ENCODE peak calls at places on chromosome 22, in six cellular contexts. One of them, this sample, is unnamed.

GRCh38 chr22:46561435-46561905 is 24.1 kb upstream of the CELSR1 start:
- DNase-seq in CD4-positive, alpha-beta memory T cell: no peak
- DNase-seq in hepatocyte: no peak
- DNase-seq in GM20000: peak
- DNase-seq in OCI-M1: peak
- DNase-seq in AG10803: no peak
- DNase-seq in this sample: no peak

GRCh38 chr22:23387827-23388491 is 192.1 kb downstream of the IGLL1 start:
- DNase-seq in CD4-positive, alpha-beta memory T cell: no peak
- DNase-seq in hepatocyte: no peak
- DNase-seq in GM20000: no peak
- DNase-seq in OCI-M1: no peak
- DNase-seq in AG10803: no peak
- DNase-seq in this sample: no peak

GRCh38 chr22:29773233-29773632 is 6.1 kb downstream of the UQCR10 start:
- DNase-seq in CD4-positive, alpha-beta memory T cell: no peak
- DNase-seq in hepatocyte: peak
- DNase-seq in GM20000: no peak
- DNase-seq in OCI-M1: no peak
- DNase-seq in AG10803: peak
- DNase-seq in this sample: no peak

GRCh38 chr22:29054251-29054767 is 7.3 kb downstream of the C22orf31 start:
- DNase-seq in CD4-positive, alpha-beta memory T cell: no peak
- DNase-seq in hepatocyte: no peak
- DNase-seq in GM20000: no peak
- DNase-seq in OCI-M1: no peak
- DNase-seq in AG10803: no peak
- DNase-seq in this sample: no peak

GRCh38 chr22:38338772-38339379 is 21.6 kb upstream of the CSNK1E start:
- DNase-seq in CD4-positive, alpha-beta memory T cell: no peak
- DNase-seq in hepatocyte: no peak
- DNase-seq in GM20000: no peak
- DNase-seq in OCI-M1: no peak
- DNase-seq in AG10803: no peak
- DNase-seq in this sample: no peak

GRCh38 chr22:24290459-24290858 is 19.8 kb downstream of the SPECC1L start:
- DNase-seq in CD4-positive, alpha-beta memory T cell: no peak
- DNase-seq in hepatocyte: no peak
- DNase-seq in GM20000: no peak
- DNase-seq in OCI-M1: no peak
- DNase-seq in AG10803: peak
- DNase-seq in this sample: no peak

GRCh38 chr22:23180893-23181762 is 819 bp downstream of the BCR start:
- DNase-seq in CD4-positive, alpha-beta memory T cell: peak
- DNase-seq in hepatocyte: no peak
- DNase-seq in GM20000: peak
- DNase-seq in OCI-M1: no peak
- DNase-seq in AG10803: no peak
- DNase-seq in this sample: no peak

GRCh38 chr22:35436421-35436820 is 36.5 kb downstream of the MCM5 start:
- DNase-seq in CD4-positive, alpha-beta memory T cell: no peak
- DNase-seq in hepatocyte: no peak
- DNase-seq in GM20000: no peak
- DNase-seq in OCI-M1: no peak
- DNase-seq in AG10803: no peak
- DNase-seq in this sample: no peak

GRCh38 chr22:46744581-46744980 is 6.5 kb upstream of the CERK start:
- DNase-seq in CD4-positive, alpha-beta memory T cell: no peak
- DNase-seq in hepatocyte: peak
- DNase-seq in GM20000: no peak
- DNase-seq in OCI-M1: no peak
- DNase-seq in AG10803: no peak
- DNase-seq in this sample: no peak

GRCh38 chr22:33271390-33272161 is 213.4 kb upstream of the SYN3 start:
- DNase-seq in CD4-positive, alpha-beta memory T cell: no peak
- DNase-seq in hepatocyte: no peak
- DNase-seq in GM20000: peak
- DNase-seq in OCI-M1: no peak
- DNase-seq in AG10803: peak
- DNase-seq in this sample: no peak

This sample was measured in effector memory CD4-positive, alpha-beta T cell.